ENCODE peak calls at places on chromosome 16, in four cellular contexts. One of them, this sample, is unnamed. For H3K4me1, the result is how much of the 10 kb centered on the place peaks cover.

GRCh38 chr16:1978476-1979120 is 2.7 kb downstream of the NOXO1 start:
- DNase-seq in Caco-2: no peak
- DNase-seq in heart right ventricle: no peak
- DNase-seq in stomach: no peak
- DNase-seq in this sample: no peak

GRCh38 chr16:81456523-81457325 is 12.1 kb downstream of the CMIP start:
- DNase-seq in heart right ventricle: no peak
- DNase-seq in stomach: peak
- DNase-seq in Caco-2: no peak
- DNase-seq in this sample: no peak

GRCh38 chr16:12898556-12898955 is 2.8 kb upstream of the SHISA9 start:
- DNase-seq in Caco-2: no peak
- DNase-seq in heart right ventricle: no peak
- DNase-seq in stomach: no peak
- DNase-seq in this sample: no peak

GRCh38 chr16:53465606-53466290 is 31.5 kb downstream of the RBL2 start:
- DNase-seq in heart right ventricle: no peak
- DNase-seq in stomach: no peak
- DNase-seq in Caco-2: no peak
- DNase-seq in this sample: no peak

GRCh38 chr16:35314298-35314697 is 1854.9 kb downstream of the TP53TG3F start:
- DNase-seq in heart right ventricle: no peak
- DNase-seq in stomach: no peak
- DNase-seq in Caco-2: no peak
- DNase-seq in this sample: no peak

GRCh38 chr16:1071561-1072225 is 854 bp upstream of the SSTR5 start:
- DNase-seq in heart right ventricle: no peak
- DNase-seq in stomach: no peak
- DNase-seq in Caco-2: no peak
- DNase-seq in this sample: no peak

GRCh38 chr16:69260019-69260418 is 51.1 kb upstream of the VPS4A start:
- DNase-seq in Caco-2: no peak
- DNase-seq in heart right ventricle: no peak
- DNase-seq in stomach: no peak
- DNase-seq in this sample: no peak

GRCh38 chr16:86882586-86883280 is 304.4 kb downstream of the FOXL1 start:
- DNase-seq in heart right ventricle: peak
- DNase-seq in stomach: no peak
- DNase-seq in Caco-2: no peak
- DNase-seq in this sample: peak

GRCh38 chr16:23434380-23434779 is 18.6 kb downstream of the COG7 start:
- DNase-seq in stomach: no peak
- DNase-seq in heart right ventricle: peak
- DNase-seq in Caco-2: peak
- DNase-seq in this sample: no peak

GRCh38 chr16:2979669-2980226 is 498 bp downstream of the PKMYT1 start:
- DNase-seq in stomach: no peak
- DNase-seq in heart right ventricle: no peak
- DNase-seq in Caco-2: peak
- DNase-seq in this sample: no peak

GRCh38 chr16:81888520-81889394 is 109.7 kb downstream of the PLCG2 start:
- DNase-seq in stomach: no peak
- DNase-seq in Caco-2: peak
- DNase-seq in heart right ventricle: no peak
- DNase-seq in this sample: no peak

GRCh38 chr16:17555176-17555575 is 84.4 kb upstream of the XYLT1 start:
- DNase-seq in heart right ventricle: no peak
- DNase-seq in Caco-2: no peak
- DNase-seq in stomach: no peak
- DNase-seq in this sample: no peak

GRCh38 chr16:79838860-79839259 is 238.3 kb upstream of the MAF start:
- DNase-seq in heart right ventricle: no peak
- DNase-seq in Caco-2: no peak
- DNase-seq in stomach: no peak
- DNase-seq in this sample: no peak

GRCh38 chr16:2720719-2721633 is 952 bp upstream of the PRSS27 start:
- DNase-seq in stomach: peak
- DNase-seq in heart right ventricle: peak
- DNase-seq in Caco-2: peak
- DNase-seq in this sample: peak

GRCh38 chr16:35173295-35173694 is 1713.9 kb downstream of the TP53TG3F start:
- DNase-seq in stomach: no peak
- DNase-seq in heart right ventricle: no peak
- DNase-seq in Caco-2: no peak
- DNase-seq in this sample: peak

GRCh38 chr16:54462151-54462651 is 175.6 kb upstream of the IRX3 start:
- DNase-seq in heart right ventricle: no peak
- DNase-seq in stomach: no peak
- DNase-seq in Caco-2: no peak
- DNase-seq in this sample: no peak

GRCh38 chr16:20944861-20945390 is 44.4 kb downstream of the LYRM1 start:
- DNase-seq in Caco-2: no peak
- DNase-seq in heart right ventricle: no peak
- DNase-seq in stomach: no peak
- DNase-seq in this sample: no peak

GRCh38 chr16:79751785-79752184 is 151.2 kb upstream of the MAF start:
- DNase-seq in heart right ventricle: peak
- DNase-seq in Caco-2: no peak
- DNase-seq in stomach: no peak
- DNase-seq in this sample: no peak

GRCh38 chr16:1674751-1675664 is 3.1 kb upstream of the JPT2 start:
- DNase-seq in Caco-2: no peak
- DNase-seq in heart right ventricle: no peak
- DNase-seq in stomach: no peak
- DNase-seq in this sample: peak

GRCh38 chr16:20814761-20815160 is 8.4 kb downstream of the REXO5 start:
- DNase-seq in stomach: no peak
- DNase-seq in Caco-2: no peak
- DNase-seq in heart right ventricle: no peak
- DNase-seq in this sample: no peak

GRCh38 chr16:81786321-81786720 is 7.2 kb downstream of the PLCG2 start:
- DNase-seq in stomach: no peak
- DNase-seq in Caco-2: no peak
- DNase-seq in heart right ventricle: no peak
- DNase-seq in this sample: no peak

GRCh38 chr16:12436201-12436657 is 367.5 kb downstream of the CPPED1 start:
- DNase-seq in Caco-2: no peak
- DNase-seq in heart right ventricle: no peak
- DNase-seq in stomach: no peak
- DNase-seq in this sample: no peak

GRCh38 chr16:69924777-69925191 is 26.4 kb upstream of the CLEC18A start:
- DNase-seq in Caco-2: no peak
- DNase-seq in stomach: no peak
- DNase-seq in heart right ventricle: peak
- DNase-seq in this sample: no peak

GRCh38 chr16:10938844-10939648 is 3.2 kb downstream of the DEXI start:
- DNase-seq in heart right ventricle: no peak
- DNase-seq in stomach: no peak
- DNase-seq in Caco-2: no peak
- DNase-seq in this sample: no peak
- H3K4me1 ChIP-seq in heart right ventricle: under half
- H3K4me1 ChIP-seq in stomach: half or more
- H3K4me1 ChIP-seq in Caco-2: under half
- H3K4me1 ChIP-seq in this sample: half or more

DNA sequence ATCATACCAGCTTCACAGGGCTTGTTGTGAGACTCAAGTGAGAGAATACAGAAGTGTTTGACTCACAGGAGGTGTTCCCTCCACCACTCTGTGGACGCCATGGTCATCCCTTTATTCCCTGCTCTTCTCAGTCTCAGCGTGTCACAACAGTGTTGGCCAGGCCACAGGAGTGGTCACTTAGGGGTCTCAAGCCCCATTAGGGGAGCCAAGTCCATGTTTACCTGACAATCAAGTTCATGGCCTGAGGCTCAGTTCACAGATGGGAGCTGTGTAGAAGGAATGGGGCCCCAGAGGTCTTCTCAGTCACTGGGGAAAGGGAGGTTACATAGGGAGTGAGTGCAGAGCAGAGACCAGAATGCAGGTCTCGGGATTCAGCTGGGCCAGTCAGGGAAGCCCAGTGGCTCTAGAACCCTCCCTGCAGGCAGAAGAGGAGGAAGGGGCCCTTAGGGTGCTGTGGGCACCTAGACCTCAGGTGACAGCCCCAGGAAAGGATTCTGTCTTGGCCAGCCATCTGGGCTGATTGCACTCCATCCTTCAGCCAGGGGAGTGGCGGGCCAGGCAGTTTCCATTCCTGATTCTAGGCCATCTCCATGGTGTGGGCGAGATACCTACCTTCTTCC is 9.5 kb upstream of the CENPT start:
- DNase-seq in Caco-2: no peak
- DNase-seq in stomach: no peak
- DNase-seq in heart right ventricle: no peak
- DNase-seq in this sample: no peak
- H3K4me1 ChIP-seq in Caco-2: under half
- H3K4me1 ChIP-seq in stomach: half or more
- H3K4me1 ChIP-seq in heart right ventricle: under half
- H3K4me1 ChIP-seq in this sample: under half

GRCh38 chr16:66486199-66486772 is 59.2 kb downstream of the BEAN1 start:
- DNase-seq in stomach: peak
- DNase-seq in heart right ventricle: no peak
- DNase-seq in Caco-2: no peak
- DNase-seq in this sample: no peak

GRCh38 chr16:66481943-66482390 is 54.9 kb downstream of the BEAN1 start:
- DNase-seq in Caco-2: no peak
- DNase-seq in heart right ventricle: no peak
- DNase-seq in stomach: peak
- DNase-seq in this sample: no peak

GRCh38 chr16:66484453-66485213 is 57.5 kb downstream of the BEAN1 start:
- DNase-seq in stomach: no peak
- DNase-seq in Caco-2: no peak
- DNase-seq in heart right ventricle: no peak
- DNase-seq in this sample: no peak

GRCh38 chr16:66485361-66485760 is 58.3 kb downstream of the BEAN1 start:
- DNase-seq in heart right ventricle: no peak
- DNase-seq in Caco-2: no peak
- DNase-seq in stomach: no peak
- DNase-seq in this sample: no peak

GRCh38 chr16:66483689-66484452 is 56.8 kb downstream of the BEAN1 start:
- DNase-seq in Caco-2: peak
- DNase-seq in heart right ventricle: peak
- DNase-seq in stomach: peak
- DNase-seq in this sample: peak
- H3K4me1 ChIP-seq in Caco-2: under half
- H3K4me1 ChIP-seq in heart right ventricle: under half
- H3K4me1 ChIP-seq in stomach: under half
- H3K4me1 ChIP-seq in this sample: half or more

DNA sequence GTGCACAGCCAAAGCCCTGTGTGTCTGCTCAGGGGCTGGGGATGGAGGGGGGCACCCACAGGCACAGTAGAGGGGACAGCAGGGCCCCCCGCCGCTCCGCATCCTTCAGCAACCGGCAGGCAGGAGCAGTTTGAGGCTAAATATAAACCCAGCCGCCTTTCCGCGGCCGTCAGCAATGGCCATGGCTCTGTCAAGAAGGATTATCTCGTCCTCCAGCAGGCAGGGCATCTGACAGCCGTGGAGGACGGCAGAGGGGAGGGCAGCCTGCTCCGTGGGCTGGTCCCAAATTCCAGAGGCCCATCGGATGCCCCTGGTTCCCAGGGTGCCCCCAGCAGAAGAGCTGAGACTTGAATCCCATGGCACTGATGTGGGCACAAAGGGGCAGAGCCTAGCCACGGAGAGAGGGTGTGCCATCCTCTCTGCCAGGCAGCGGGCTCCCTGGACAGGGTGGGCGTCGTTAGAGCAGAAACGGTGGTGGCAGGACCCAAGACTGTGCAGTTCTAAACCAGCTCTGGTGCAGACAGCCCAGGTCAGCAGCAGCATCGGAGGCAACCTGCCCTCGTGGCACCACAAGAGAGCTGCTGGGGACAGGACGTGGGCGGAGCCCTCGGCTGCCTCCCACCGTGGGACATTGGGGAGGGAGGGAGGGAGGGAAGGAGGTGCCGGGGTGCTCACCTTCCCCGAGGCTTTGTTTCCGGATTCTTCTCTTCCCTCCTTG is 198.8 kb upstream of the CIBAR2 start:
- DNase-seq in stomach: no peak
- DNase-seq in Caco-2: no peak
- DNase-seq in heart right ventricle: no peak
- DNase-seq in this sample: peak
- H3K4me1 ChIP-seq in stomach: under half
- H3K4me1 ChIP-seq in Caco-2: under half
- H3K4me1 ChIP-seq in heart right ventricle: under half
- H3K4me1 ChIP-seq in this sample: half or more

GRCh38 chr16:89867918-89868317 is 5.5 kb upstream of the TCF25 start:
- DNase-seq in heart right ventricle: no peak
- DNase-seq in stomach: no peak
- DNase-seq in Caco-2: no peak
- DNase-seq in this sample: no peak

GRCh38 chr16:89871895-89872294 is 1.5 kb upstream of the TCF25 start:
- DNase-seq in Caco-2: no peak
- DNase-seq in stomach: no peak
- DNase-seq in heart right ventricle: no peak
- DNase-seq in this sample: no peak

GRCh38 chr16:89873109-89873821 is at the start of gene TCF25:
- DNase-seq in Caco-2: peak
- DNase-seq in heart right ventricle: peak
- DNase-seq in stomach: peak
- DNase-seq in this sample: peak

GRCh38 chr16:89870440-89870839 is 3.0 kb upstream of the TCF25 start:
- DNase-seq in Caco-2: no peak
- DNase-seq in heart right ventricle: no peak
- DNase-seq in stomach: no peak
- DNase-seq in this sample: no peak

GRCh38 chr16:89869911-89870310 is 3.5 kb upstream of the TCF25 start:
- DNase-seq in stomach: no peak
- DNase-seq in Caco-2: no peak
- DNase-seq in heart right ventricle: no peak
- DNase-seq in this sample: no peak
- H3K4me1 ChIP-seq in stomach: under half
- H3K4me1 ChIP-seq in Caco-2: under half
- H3K4me1 ChIP-seq in heart right ventricle: under half
- H3K4me1 ChIP-seq in this sample: under half

GRCh38 chr16:87939562-87940423 is 3.5 kb upstream of the CA5A start:
- DNase-seq in Caco-2: no peak
- DNase-seq in stomach: no peak
- DNase-seq in heart right ventricle: no peak
- DNase-seq in this sample: no peak
- H3K4me1 ChIP-seq in Caco-2: under half
- H3K4me1 ChIP-seq in stomach: under half
- H3K4me1 ChIP-seq in heart right ventricle: under half
- H3K4me1 ChIP-seq in this sample: under half

GRCh38 chr16:27238016-27238587 is 30.5 kb downstream of the NSMCE1 start:
- DNase-seq in stomach: peak
- DNase-seq in Caco-2: no peak
- DNase-seq in heart right ventricle: peak
- DNase-seq in this sample: peak
- H3K4me1 ChIP-seq in stomach: under half
- H3K4me1 ChIP-seq in Caco-2: under half
- H3K4me1 ChIP-seq in heart right ventricle: under half
- H3K4me1 ChIP-seq in this sample: half or more

DNA sequence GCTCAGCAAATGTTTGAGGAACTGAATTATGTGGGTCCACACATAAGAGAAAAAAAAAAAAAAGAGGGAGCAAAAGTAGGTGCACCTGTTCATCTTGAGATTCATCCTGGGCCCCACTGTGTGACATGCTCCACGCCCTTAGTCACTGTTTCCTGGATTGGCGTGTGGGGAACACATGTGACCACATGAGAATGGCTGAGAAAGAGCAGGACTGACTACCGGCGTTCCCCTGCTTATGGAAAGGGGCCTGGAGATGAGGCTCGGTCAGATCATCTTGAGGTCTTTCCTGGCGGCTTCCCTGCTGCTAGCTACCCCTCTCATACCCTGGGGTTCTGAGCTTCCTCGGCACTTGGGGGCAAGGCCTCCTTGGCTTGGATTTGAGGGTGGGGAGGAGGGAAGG is 3.9 kb downstream of the DEXI start:
- DNase-seq in heart right ventricle: no peak
- DNase-seq in stomach: no peak
- DNase-seq in Caco-2: no peak
- DNase-seq in this sample: peak
- H3K4me1 ChIP-seq in heart right ventricle: under half
- H3K4me1 ChIP-seq in stomach: half or more
- H3K4me1 ChIP-seq in Caco-2: under half
- H3K4me1 ChIP-seq in this sample: half or more

This sample was measured in spleen.